ENCODE peak calls at places on chromosomes 2 and 18, in six cellular contexts. F is heart left ventricle, K is GM12865, V is cardiac fibroblast, Y is type B pancreatic cell, L is lower leg skin. Z is an unnamed sample.

GRCh38 chr2:134657650-134658250 is 61.0 kb downstream of the TMEM163 start:
- DNase-seq in F (no peak), Y (no peak), K (peak; percentile 15), L (no peak), V (no peak), Z (no peak)

GRCh38 chr2:107553534-107553933 is 273.2 kb upstream of the RGPD4 start:
- DNase-seq in K (no peak), F (no peak), V (peak; percentile 58), L (peak; percentile 32), Y (no peak), Z (no peak)

GRCh38 chr18:79001001-79001400 is 21.4 kb downstream of the SALL3 start:
- DNase-seq in V (no peak), L (no peak), F (no peak), Y (no peak), K (no peak), Z (no peak)

GRCh38 chr2:235238537-235238936 is 255.3 kb upstream of the AGAP1 start:
- DNase-seq in K (no peak), L (peak; percentile 44), V (peak; percentile 96), Y (no peak), F (peak; percentile 85), Z (no peak)

GRCh38 chr2:2083113-2083757 is 247.8 kb downstream of the MYT1L start:
- DNase-seq in Y (no peak), V (no peak), F (no peak), L (no peak), K (no peak), Z (no peak)

GRCh38 chr18:7146067-7146466 is 28.5 kb upstream of the LAMA1 start:
- DNase-seq in F (no peak), Y (peak; percentile 6), K (no peak), L (no peak), V (no peak), Z (no peak)

GRCh38 chr18:22525313-22525712 is 107.6 kb upstream of the CTAGE1 start:
- DNase-seq in V (no peak), Y (no peak), L (no peak), F (no peak), K (no peak), Z (no peak)

GRCh38 chr2:64859208-64860161 is 129.7 kb upstream of the SLC1A4 start:
- DNase-seq in L (peak; percentile 96), Y (no peak), F (peak; percentile 95), V (peak; percentile 93), K (peak; percentile 74), Z (peak; percentile 82)

GRCh38 chr18:29285471-29285870 is 1108.5 kb upstream of the CDH2 start:
- DNase-seq in L (no peak), V (no peak), F (no peak), K (no peak), Y (no peak), Z (no peak)

GRCh38 chr2:86562485-86562890 is 755 bp downstream of the CHMP3 start:
- DNase-seq in V (no peak), K (no peak), Y (no peak), F (no peak), L (no peak), Z (no peak)

GRCh38 chr2:186429095-186429494 is 57.0 kb upstream of the ZC3H15 start:
- DNase-seq in Y (no peak), K (no peak), F (no peak), L (no peak), V (no peak), Z (no peak)

GRCh38 chr2:240257940-240258580 is 117.6 kb upstream of the OTOS start:
- DNase-seq in F (no peak), K (no peak), L (no peak), V (no peak), Y (no peak), Z (no peak)

GRCh38 chr2:102233132-102233884 is 46.5 kb downstream of the IL1RL2 start:
- DNase-seq in F (no peak), K (no peak), V (no peak), L (no peak), Y (no peak), Z (no peak)

GRCh38 chr2:6916736-6917070 is 509 bp upstream of the RNF144A start:
- DNase-seq in F (no peak), V (no peak), K (no peak), L (no peak), Y (no peak), Z (no peak)

GRCh38 chr2:74516070-74516633 is 1.9 kb downstream of the TLX2 start:
- DNase-seq in V (peak; percentile 59), K (peak; percentile 82), F (peak; percentile 73), L (no peak), Y (no peak), Z (peak; percentile 92)

GRCh38 chr2:234670804-234671203 is 173.9 kb upstream of the ARL4C start:
- DNase-seq in K (no peak), Y (no peak), F (no peak), V (no peak), L (no peak), Z (no peak)

GRCh38 chr18:55243852-55244251 is 284.6 kb upstream of the CCDC68 start:
- DNase-seq in Y (no peak), L (no peak), V (peak; percentile 89), F (peak; percentile 80), K (no peak), Z (no peak)

GRCh38 chr18:68843467-68844089 is 45.7 kb downstream of the CCDC102B start:
- DNase-seq in F (no peak), L (no peak), K (no peak), V (peak; percentile 25), Y (no peak), Z (no peak)
- TF ChIP-seq CTCF in F (no peak), L (no peak), K (no peak), V (peak; percentile 31), Y (peak; percentile 28), Z (no peak)

GRCh38 chr2:230323385-230324106 is 3.4 kb upstream of the SP140L start:
- DNase-seq in K (no peak), L (no peak), F (no peak), V (no peak), Y (no peak), Z (no peak)
- TF ChIP-seq CTCF in K (peak; percentile 40), L (no peak), F (no peak), V (peak; percentile 44), Y (no peak), Z (no peak)

DNA sequence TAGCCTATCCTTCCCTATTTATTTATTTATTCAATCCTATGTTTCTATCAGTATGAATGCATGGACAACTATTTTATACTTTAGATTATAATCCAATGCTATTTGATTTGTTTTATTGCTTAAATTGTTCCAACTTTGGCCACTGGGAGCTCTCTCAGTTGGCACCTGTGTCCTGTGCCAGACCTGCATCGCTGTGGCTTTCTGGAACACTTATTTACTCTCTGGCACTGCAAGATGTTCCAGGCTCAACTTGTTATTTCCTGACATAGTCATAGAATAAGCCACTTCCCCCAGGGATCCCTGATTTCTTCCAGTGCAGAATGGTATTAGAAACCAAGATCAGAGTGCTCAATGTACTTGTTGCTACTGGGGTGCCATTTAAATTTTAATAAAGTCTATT is 5.8 kb downstream of the MC2R start:
- DNase-seq in V (no peak), Y (no peak), L (no peak), K (no peak), F (no peak), Z (no peak)
- TF ChIP-seq CTCF in V (no peak), Y (no peak), L (no peak), K (no peak), F (no peak), Z (no peak)

GRCh38 chr2:60439219-60439974 is 114.1 kb downstream of the BCL11A start:
- DNase-seq in K (peak; percentile 95), V (peak; percentile 6), L (peak; percentile 27), Y (no peak), F (peak; percentile 70), Z (peak; percentile 80)
- TF ChIP-seq CTCF in K (peak; percentile 84), V (no peak), L (no peak), Y (peak; percentile 66), F (peak; percentile 22), Z (peak; percentile 59)

DNA sequence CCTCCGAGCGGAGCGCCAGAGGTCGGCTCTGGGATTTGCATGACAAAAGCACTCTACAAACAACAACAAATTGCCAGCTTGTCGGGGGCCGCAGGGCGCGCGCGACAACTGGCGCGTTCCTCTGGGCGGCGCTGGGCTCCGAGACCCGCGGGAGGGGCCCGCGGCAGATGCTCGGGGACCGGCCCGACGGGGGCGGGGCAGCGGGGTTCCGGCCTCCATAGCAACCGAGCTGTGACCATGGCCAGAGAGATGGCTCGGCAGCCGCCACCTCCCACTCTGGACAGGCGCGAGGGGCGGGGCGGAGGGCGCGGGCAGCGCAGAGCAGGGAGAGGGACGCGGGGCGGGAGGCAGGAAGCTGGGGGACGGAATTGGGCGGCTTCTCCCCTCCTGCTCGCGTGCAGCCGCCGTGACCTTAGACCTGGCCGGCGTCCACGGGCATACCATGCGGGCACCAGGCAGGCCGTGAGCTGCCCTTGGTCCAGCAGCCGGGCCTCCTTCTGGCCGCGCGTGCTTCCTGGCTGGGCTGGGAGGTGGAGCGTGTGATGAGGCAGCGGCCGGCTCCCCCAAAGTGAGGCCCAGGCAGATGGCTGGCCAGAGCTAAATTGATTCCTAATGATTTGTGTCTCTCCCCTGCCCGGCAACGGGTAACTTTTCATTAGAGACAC is 171.5 kb downstream of the CELF4 start:
- DNase-seq in V (peak; percentile 95), F (peak; percentile 80), L (peak; percentile 49), K (peak; percentile 26), Y (peak; percentile 80), Z (peak; percentile 76)
- TF ChIP-seq CTCF in V (no peak), F (peak; percentile 26), L (no peak), K (no peak), Y (peak; percentile 38), Z (no peak)

GRCh38 chr2:61900246-61900645 is 5.2 kb upstream of the COMMD1 start:
- DNase-seq in Y (no peak), K (no peak), L (no peak), V (peak; percentile 5), F (no peak), Z (no peak)

GRCh38 chr2:61898810-61899209 is 6.7 kb upstream of the COMMD1 start:
- DNase-seq in K (peak; percentile 43), L (no peak), Y (no peak), V (peak; percentile 44), F (no peak), Z (no peak)
- TF ChIP-seq CTCF in K (peak; percentile 54), L (no peak), Y (peak; percentile 59), V (peak; percentile 56), F (no peak), Z (peak; percentile 53)

DNA sequence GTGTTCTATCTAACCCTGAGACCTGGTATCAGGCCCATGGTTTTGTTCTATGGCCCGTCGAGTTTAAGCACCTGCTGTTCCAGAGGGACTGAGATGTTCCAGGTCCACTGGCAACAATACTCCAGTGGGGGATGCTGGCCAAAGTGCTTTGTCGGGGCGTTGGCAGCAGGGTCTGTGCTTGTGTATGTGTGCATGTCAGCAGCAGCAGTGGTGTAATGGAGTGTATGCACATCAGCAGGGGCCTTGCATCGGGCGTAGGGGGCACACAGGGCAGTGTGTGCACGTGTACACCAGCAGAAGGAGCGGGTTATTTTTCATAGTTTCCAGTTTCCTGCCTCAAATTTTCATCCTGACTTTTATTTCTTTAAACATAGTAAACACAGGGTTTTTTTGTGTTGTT is 37.8 kb upstream of the THUMPD2 start:
- DNase-seq in L (no peak), V (no peak), Y (no peak), K (no peak), F (no peak), Z (no peak)
- TF ChIP-seq CTCF in L (no peak), V (no peak), Y (no peak), K (no peak), F (no peak), Z (no peak)

GRCh38 chr2:205235434-205235833 is 446.9 kb upstream of the NRP2 start:
- DNase-seq in K (no peak), V (no peak), F (no peak), L (no peak), Y (no peak), Z (no peak)

GRCh38 chr2:205232086-205232485 is 450.2 kb upstream of the NRP2 start:
- DNase-seq in F (no peak), V (no peak), K (no peak), L (no peak), Y (no peak), Z (no peak)

GRCh38 chr2:205237524-205237923 is 444.8 kb upstream of the NRP2 start:
- DNase-seq in L (no peak), K (no peak), Y (no peak), F (no peak), V (no peak), Z (no peak)
- TF ChIP-seq CTCF in L (no peak), K (no peak), Y (peak; percentile 69), F (no peak), V (no peak), Z (no peak)

Z was measured in GM13977.